ENCODE peak calls at places on chromosomes 1 and 21, in five cellular contexts. V, B, G, C and X are unnamed samples.

GRCh38 chr1:7221823-7222462 is 436.7 kb downstream of the CAMTA1 start:
- DNase-seq in G (no peak), C (no peak), B (no peak), V (no peak), X (peak; percentile 15)

GRCh38 chr1:113396585-113396984 is 6.3 kb downstream of the MAGI3 start:
- DNase-seq in B (no peak), G (no peak), C (no peak), V (no peak), X (peak; percentile 68)

GRCh38 chr1:57572016-57572415 is 148.2 kb upstream of the DAB1 start:
- DNase-seq in C (no peak), B (no peak), V (no peak), G (no peak), X (no peak)

GRCh38 chr1:39102537-39103320 is 76.6 kb downstream of the NDUFS5 start:
- DNase-seq in G (peak; percentile 80), B (peak; percentile 80), C (no peak), V (no peak), X (peak; percentile 92)

GRCh38 chr1:160211010-160211790 is 6.0 kb downstream of the PEA15 start:
- DNase-seq in G (no peak), B (no peak), C (no peak), V (no peak), X (no peak)

GRCh38 chr1:184691719-184692324 is 62.8 kb downstream of the EDEM3 start:
- DNase-seq in V (no peak), G (peak; percentile 24), C (no peak), B (no peak), X (peak; percentile 75)

GRCh38 chr1:220748091-220748934 is at the start of gene MTARC2:
- DNase-seq in G (no peak), B (peak; percentile 67), V (peak; percentile 90), C (peak; percentile 91), X (peak; percentile 90)

GRCh38 chr1:204575221-204576190 is 59.3 kb downstream of the MDM4 start:
- DNase-seq in V (no peak), B (no peak), C (no peak), G (no peak), X (no peak)

GRCh38 chr1:199684686-199685273 is 342.7 kb upstream of the NR5A2 start:
- DNase-seq in B (no peak), V (no peak), C (no peak), G (peak; percentile 62), X (peak; percentile 75)

GRCh38 chr1:62181531-62181930 is 13.1 kb upstream of the L1TD1 start:
- DNase-seq in V (no peak), G (no peak), C (no peak), B (no peak), X (no peak)

GRCh38 chr21:35070436-35070835 is 21.3 kb upstream of the RUNX1 start:
- DNase-seq in G (no peak), V (no peak), B (no peak), C (no peak), X (no peak)

GRCh38 chr1:34367954-34368353 is 191.2 kb downstream of the C1orf94 start:
- DNase-seq in B (no peak), G (no peak), V (no peak), C (no peak), X (no peak)

GRCh38 chr1:12162459-12163137 is 4.2 kb upstream of the TNFRSF1B start:
- DNase-seq in B (no peak), G (no peak), C (no peak), V (no peak), X (no peak)

GRCh38 chr1:53681647-53682368 is 57.2 kb downstream of the GLIS1 start:
- DNase-seq in C (peak; percentile 59), V (peak; percentile 55), G (peak; percentile 40), B (peak; percentile 58), X (peak; percentile 30)

GRCh38 chr1:243950166-243950565 is 100.1 kb upstream of the AKT3 start:
- DNase-seq in V (no peak), G (no peak), C (no peak), B (no peak), X (peak; percentile 85)

GRCh38 chr1:183685112-183685713 is 32.1 kb upstream of the APOBEC4 start:
- DNase-seq in G (peak; percentile 69), B (no peak), V (no peak), C (no peak), X (peak; percentile 62)

GRCh38 chr21:35043549-35043948 is 5.6 kb downstream of the RUNX1 start:
- DNase-seq in V (no peak), B (no peak), C (no peak), G (peak; percentile 58), X (no peak)

GRCh38 chr1:106846656-106847055 is 209.8 kb upstream of the PRMT6 start:
- DNase-seq in B (no peak), V (no peak), C (no peak), G (no peak), X (no peak)

GRCh38 chr21:15065381-15066230 is 806 bp upstream of the NRIP1 start:
- DNase-seq in C (peak; percentile 89), G (no peak), V (peak; percentile 85), B (no peak), X (peak; percentile 93)

GRCh38 chr1:65075123-65075976 is 72.7 kb upstream of the AK4 start:
- DNase-seq in V (no peak), G (peak; percentile 78), B (peak; percentile 26), C (no peak), X (peak; percentile 68)

GRCh38 chr1:214058071-214058470 is 70.3 kb downstream of the PROX1 start:
- DNase-seq in B (no peak), V (no peak), G (no peak), C (no peak), X (no peak)

GRCh38 chr1:224503161-224504118 is 68.8 kb upstream of the WDR26 start:
- DNase-seq in C (peak; percentile 97), G (peak; percentile 77), V (peak; percentile 96), B (peak; percentile 37), X (peak; percentile 90)

GRCh38 chr21:46423546-46424061 is 35.1 kb upstream of the DIP2A start:
- DNase-seq in B (no peak), G (peak; percentile 13), C (peak; percentile 0), V (no peak), X (no peak)

GRCh38 chr1:28855469-28855944 is 43.5 kb downstream of the OPRD1 start:
- DNase-seq in G (no peak), C (no peak), V (no peak), B (no peak), X (no peak)

GRCh38 chr1:65793359-65793732 is 651 bp downstream of the PDE4B start:
- DNase-seq in G (no peak), C (no peak), V (peak; percentile 17), B (no peak), X (peak; percentile 6)

GRCh38 chr1:14826172-14826636 is 227.7 kb downstream of the KAZN start:
- DNase-seq in B (no peak), V (no peak), C (no peak), G (no peak), X (peak; percentile 96)

GRCh38 chr1:91596474-91596873 is 95.8 kb downstream of the CDC7 start:
- DNase-seq in V (no peak), C (no peak), G (no peak), B (no peak), X (peak; percentile 63)

GRCh38 chr1:80731241-80731894 is 1069.4 kb upstream of the ADGRL2 start:
- DNase-seq in B (no peak), C (peak; percentile 40), G (no peak), V (peak; percentile 31), X (no peak)

GRCh38 chr1:80274256-80274655 is 1267.7 kb upstream of the ADGRL4 start:
- DNase-seq in V (no peak), B (no peak), C (no peak), G (no peak), X (no peak)

GRCh38 chr1:9658186-9658585 is 6.7 kb downstream of the PIK3CD start:
- DNase-seq in G (no peak), C (no peak), B (no peak), V (no peak), X (no peak)

GRCh38 chr1:4964634-4965345 is 310.4 kb downstream of the AJAP1 start:
- DNase-seq in V (no peak), B (no peak), G (no peak), C (no peak), X (no peak)